ENCODE peak calls at places on chromosomes 13 and 19, in six cellular contexts. V, N, M, D, B and O are unnamed samples.

GRCh38 chr13:28532226-28533048 is 37.5 kb upstream of the FLT1 start:
- DNase-seq in M (peak), N (no peak), V (no peak), D (peak), B (peak), O (no peak)

GRCh38 chr13:77696863-77697207 is 652 bp upstream of the SLAIN1 start:
- DNase-seq in N (no peak), D (no peak), B (no peak), M (no peak), V (no peak), O (peak)

GRCh38 chr19:53981408-53981998 is 9.9 kb upstream of the CACNG6 start:
- DNase-seq in M (no peak), V (no peak), D (no peak), N (no peak), B (no peak), O (no peak)

GRCh38 chr19:45125975-45126493 is 33.1 kb downstream of the PPP1R37 start:
- DNase-seq in B (peak), N (peak), D (peak), M (peak), V (no peak), O (peak)

GRCh38 chr13:67416047-67416925 is 186.2 kb upstream of the PCDH9 start:
- DNase-seq in N (no peak), V (no peak), M (peak), D (peak), B (no peak), O (no peak)

GRCh38 chr19:28864577-28865042 is 348.3 kb downstream of the UQCRFS1 start:
- DNase-seq in B (peak), M (no peak), V (no peak), D (no peak), N (no peak), O (no peak)

GRCh38 chr19:46944918-46945628 is 74.6 kb upstream of the NPAS1 start:
- DNase-seq in B (peak), M (peak), N (peak), D (peak), V (peak), O (no peak)

GRCh38 chr13:26707122-26708006 is 53.2 kb downstream of the GPR12 start:
- DNase-seq in V (peak), B (no peak), N (no peak), D (peak), M (peak), O (peak)

GRCh38 chr13:100733261-100733660 is 58.7 kb upstream of the TMTC4 start:
- DNase-seq in N (no peak), B (no peak), V (no peak), D (no peak), M (no peak), O (no peak)

GRCh38 chr13:44967656-44968451 is 21.4 kb downstream of the NUFIP1 start:
- DNase-seq in B (no peak), V (no peak), N (no peak), M (peak), D (no peak), O (no peak)

GRCh38 chr19:51507640-51508058 is 6.0 kb upstream of the SIGLEC12 start:
- DNase-seq in N (no peak), B (no peak), V (no peak), M (no peak), D (no peak), O (no peak)

GRCh38 chr13:51282322-51282721 is 57.2 kb upstream of the SERPINE3 start:
- DNase-seq in B (no peak), M (no peak), V (no peak), N (no peak), D (no peak), O (no peak)

GRCh38 chr19:5147971-5148793 is 179.3 kb downstream of the KDM4B start:
- DNase-seq in D (no peak), B (peak), V (peak), N (peak), M (no peak), O (no peak)

GRCh38 chr19:34500656-34501120 is 19.1 kb downstream of the WTIP start:
- DNase-seq in D (no peak), V (no peak), B (no peak), N (no peak), M (no peak), O (no peak)

GRCh38 chr19:40521276-40521675 is 54.5 kb downstream of the SPTBN4 start:
- DNase-seq in D (no peak), V (no peak), B (no peak), N (no peak), M (no peak), O (no peak)

GRCh38 chr13:94435604-94436226 is 43.8 kb downstream of the DCT start:
- DNase-seq in D (peak), V (no peak), N (no peak), B (no peak), M (peak), O (no peak)

GRCh38 chr13:99626461-99627082 is 125.3 kb downstream of the TM9SF2 start:
- DNase-seq in N (no peak), M (peak), B (no peak), D (peak), V (no peak), O (no peak)

GRCh38 chr19:8371011-8371804 is 7.3 kb downstream of the ANGPTL4 start:
- DNase-seq in D (no peak), M (no peak), N (no peak), V (no peak), B (no peak), O (no peak)

GRCh38 chr19:36051637-36052036 is 2.4 kb downstream of the THAP8 start:
- DNase-seq in V (no peak), B (no peak), N (no peak), D (no peak), M (no peak), O (no peak)

GRCh38 chr19:8609210-8610040 is 1.1 kb downstream of the ADAMTS10 start:
- DNase-seq in B (peak), M (peak), D (peak), N (peak), V (peak), O (no peak)